ENCODE peak calls at places on chromosomes 1 and 21, in nine cellular contexts. M, U, T, I, F, E, V, W and Q are unnamed samples. For H3K9me3, the result is how much of the 10 kb centered on the place peaks cover.

GRCh38 chr1:25765910-25766645 is 33.9 kb upstream of the SELENON start:
- ATAC-seq in M (no peak), U (no peak), T (peak), I (no peak), F (no peak), E (peak), V (no peak), W (no peak), Q (no peak)

GRCh38 chr1:239735081-239735480 is 348.7 kb downstream of the CHRM3 start:
- ATAC-seq in M (no peak), U (no peak), T (peak), I (peak), F (no peak), E (no peak), V (no peak), W (no peak), Q (no peak)

GRCh38 chr1:16189003-16189402 is 23.4 kb downstream of the ARHGEF19 start:
- ATAC-seq in M (no peak), U (peak), T (no peak), I (no peak), F (no peak), E (no peak), V (peak), W (peak), Q (peak)

GRCh38 chr1:48245106-48245505 is 22.6 kb downstream of the SLC5A9 start:
- ATAC-seq in M (peak), U (peak), T (no peak), I (no peak), F (peak), E (no peak), V (peak), W (no peak), Q (peak)

GRCh38 chr21:25906554-25906953 is 171.8 kb downstream of the GABPA start:
- ATAC-seq in M (no peak), U (no peak), T (no peak), I (no peak), F (no peak), E (no peak), V (no peak), W (no peak), Q (no peak)

GRCh38 chr21:31752352-31752751 is 20.4 kb upstream of the SCAF4 start:
- ATAC-seq in M (no peak), U (no peak), T (no peak), I (no peak), F (no peak), E (no peak), V (no peak), W (no peak), Q (no peak)

GRCh38 chr21:15749868-15750174 is 20.0 kb downstream of the USP25 start:
- ATAC-seq in M (no peak), U (peak), T (no peak), I (no peak), F (peak), E (no peak), V (no peak), W (no peak), Q (no peak)

GRCh38 chr1:88774151-88774556 is 90.1 kb downstream of the PKN2 start:
- ATAC-seq in M (peak), U (no peak), T (no peak), I (no peak), F (peak), E (no peak), V (no peak), W (peak), Q (no peak)

GRCh38 chr1:180898441-180899219 is 14.1 kb upstream of the KIAA1614 start:
- ATAC-seq in M (peak), U (peak), T (no peak), I (no peak), F (no peak), E (no peak), V (peak), W (no peak), Q (no peak)

GRCh38 chr21:33763573-33763881 is 121.2 kb downstream of the ITSN1 start:
- ATAC-seq in M (no peak), U (no peak), T (no peak), I (no peak), F (no peak), E (no peak), V (no peak), W (no peak), Q (no peak)

GRCh38 chr1:152394151-152394550 is 19.9 kb downstream of the CRNN start:
- ATAC-seq in M (no peak), U (no peak), T (no peak), I (no peak), F (no peak), E (no peak), V (no peak), W (no peak), Q (no peak)

GRCh38 chr1:152386940-152387339 is 27.1 kb downstream of the CRNN start:
- ATAC-seq in M (no peak), U (no peak), T (no peak), I (no peak), F (no peak), E (no peak), V (no peak), W (no peak), Q (no peak)

GRCh38 chr1:152392909-152393308 is 21.2 kb downstream of the CRNN start:
- ATAC-seq in M (peak), U (no peak), T (peak), I (no peak), F (no peak), E (peak), V (no peak), W (no peak), Q (no peak)

DNA sequence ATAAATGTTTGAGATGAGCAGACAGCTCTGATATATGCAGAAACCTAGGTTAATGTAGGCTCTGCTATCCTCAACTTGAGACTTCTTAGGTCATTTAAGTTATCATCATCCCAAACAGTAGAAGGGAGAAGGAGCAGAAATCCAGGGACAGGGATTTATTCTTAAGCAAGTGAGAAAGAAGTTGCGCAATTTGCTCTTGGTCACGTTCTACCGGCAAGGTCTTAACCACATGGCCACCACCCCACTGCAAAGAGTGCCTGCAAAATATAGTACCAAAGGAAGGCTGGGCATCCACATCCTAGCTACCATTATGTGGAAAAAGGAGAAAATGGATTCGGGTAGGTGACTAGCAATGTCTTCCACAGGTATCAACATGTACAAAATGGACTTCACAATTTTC is 25.2 kb downstream of the CRNN start:
- ATAC-seq in M (no peak), U (no peak), T (no peak), I (no peak), F (no peak), E (no peak), V (no peak), W (no peak), Q (no peak)
- H3K9me3 ChIP-seq in M (under half), U (under half), T (under half), I (under half), F (under half), E (under half), V (under half), W (under half), Q (under half)

DNA sequence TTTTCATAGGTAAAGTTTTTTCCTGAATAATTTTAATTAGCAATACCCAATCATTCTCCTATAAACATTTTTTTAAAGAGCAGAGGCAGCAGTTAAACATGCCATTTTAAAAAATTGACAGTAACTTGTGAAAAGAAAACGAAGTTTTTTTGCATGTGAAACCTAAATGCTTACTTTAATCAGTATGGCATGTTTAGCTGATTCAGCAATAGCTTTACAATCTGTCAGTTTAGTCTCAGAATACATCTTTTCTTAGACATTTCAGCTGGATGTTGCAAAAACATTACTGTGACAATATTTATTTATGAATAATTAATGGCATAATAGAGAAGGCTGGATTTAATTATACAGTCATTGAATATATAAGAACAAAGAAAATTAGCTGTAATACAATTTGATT is 1132.4 kb upstream of the ADGRL2 start:
- ATAC-seq in M (no peak), U (no peak), T (no peak), I (no peak), F (no peak), E (no peak), V (no peak), W (no peak), Q (no peak)
- H3K9me3 ChIP-seq in M (under half), U (under half), T (under half), I (under half), F (under half), E (under half), V (under half), W (under half), Q (under half)

DNA sequence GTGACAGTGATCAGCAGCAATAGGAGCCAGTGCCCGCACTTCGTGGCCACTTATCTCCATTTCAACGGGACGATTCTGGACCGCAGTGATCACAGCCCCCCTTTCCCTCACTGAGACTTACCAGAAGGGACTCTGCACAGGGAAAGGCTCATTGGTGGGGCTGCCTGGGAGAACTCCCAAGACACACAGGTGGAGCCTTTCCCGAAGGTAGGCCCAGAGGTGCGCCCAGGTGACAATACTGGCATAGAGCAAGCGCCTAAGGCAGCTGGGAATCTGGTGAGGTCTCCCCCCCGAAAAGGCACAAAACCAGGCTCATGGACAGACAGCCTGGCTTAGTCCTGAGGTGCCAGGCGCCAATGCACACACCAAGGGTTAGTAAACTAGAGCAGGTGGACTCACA is 318.9 kb downstream of the AJAP1 start:
- ATAC-seq in M (no peak), U (no peak), T (no peak), I (no peak), F (no peak), E (no peak), V (no peak), W (no peak), Q (no peak)
- H3K9me3 ChIP-seq in M (under half), U (under half), T (under half), I (under half), F (under half), E (under half), V (under half), W (under half), Q (under half)

GRCh38 chr21:44263221-44263671 is 1.5 kb upstream of the DNMT3L start:
- ATAC-seq in M (no peak), U (peak), T (no peak), I (no peak), F (no peak), E (no peak), V (no peak), W (no peak), Q (no peak)
- H3K9me3 ChIP-seq in M (under half), U (under half), T (under half), I (under half), F (under half), E (under half), V (under half), W (under half), Q (under half)

GRCh38 chr21:44398499-44398898 is 45.1 kb downstream of the TRPM2 start:
- ATAC-seq in M (no peak), U (no peak), T (no peak), I (no peak), F (no peak), E (no peak), V (no peak), W (no peak), Q (no peak)

GRCh38 chr21:44399151-44399954 is 45.9 kb downstream of the TRPM2 start:
- ATAC-seq in M (no peak), U (no peak), T (no peak), I (no peak), F (no peak), E (no peak), V (no peak), W (no peak), Q (no peak)

GRCh38 chr21:44401386-44402160 is 48.2 kb downstream of the TRPM2 start:
- ATAC-seq in M (no peak), U (no peak), T (no peak), I (no peak), F (no peak), E (no peak), V (no peak), W (no peak), Q (no peak)

GRCh38 chr21:44400791-44401385 is 47.5 kb downstream of the TRPM2 start:
- ATAC-seq in M (no peak), U (no peak), T (no peak), I (no peak), F (no peak), E (no peak), V (no peak), W (no peak), Q (no peak)

GRCh38 chr21:44399955-44400790 is 46.8 kb downstream of the TRPM2 start:
- ATAC-seq in M (peak), U (no peak), T (no peak), I (no peak), F (no peak), E (no peak), V (no peak), W (no peak), Q (no peak)
- H3K9me3 ChIP-seq in M (under half), U (under half), T (under half), I (under half), F (under half), E (under half), V (under half), W (under half), Q (under half)

GRCh38 chr1:23362218-23362713 is 7.4 kb downstream of the ZNF436 start:
- ATAC-seq in M (no peak), U (no peak), T (no peak), I (no peak), F (no peak), E (no peak), V (no peak), W (no peak), Q (no peak)
- H3K9me3 ChIP-seq in M (under half), U (under half), T (under half), I (under half), F (under half), E (under half), V (half or more), W (under half), Q (half or more)